ENCODE peak calls at places on chromosomes 5 and 9, in seven cellular contexts. W is adrenal gland; R is CD8-positive, alpha-beta T cell; K is PC-9; Q is CD4-positive, CD25-positive, alpha-beta regulatory T cell; Y is heart left ventricle; H is hepatocyte. U is an unnamed sample.

GRCh38 chr9:112783551-112783954 is 33.0 kb downstream of the SNX30 start:
- DNase-seq in W (no peak), R (no peak), K (no peak), Q (no peak), Y (no peak), H (peak; percentile 22), U (no peak)

GRCh38 chr5:149130121-149130931 is 11.0 kb upstream of the ABLIM3 start:
- DNase-seq in W (no peak), R (no peak), K (no peak), Q (no peak), Y (no peak), H (no peak), U (no peak)

GRCh38 chr5:161167001-161167765 is 315.2 kb upstream of the ATP10B start:
- DNase-seq in W (no peak), R (no peak), K (no peak), Q (no peak), Y (no peak), H (no peak), U (no peak)

GRCh38 chr9:72294952-72295351 is 70.1 kb downstream of the ZFAND5 start:
- DNase-seq in W (peak; percentile 77), R (no peak), K (peak; percentile 42), Q (no peak), Y (no peak), H (peak; percentile 48), U (no peak)

GRCh38 chr5:126487596-126487995 is 64.4 kb downstream of the GRAMD2B start:
- DNase-seq in W (no peak), R (no peak), K (no peak), Q (no peak), Y (no peak), H (no peak), U (no peak)

GRCh38 chr5:168027002-168027401 is 264.4 kb upstream of the WWC1 start:
- DNase-seq in W (no peak), R (no peak), K (no peak), Q (no peak), Y (no peak), H (no peak), U (no peak)

GRCh38 chr5:72878854-72879253 is 62.4 kb downstream of the TNPO1 start:
- DNase-seq in W (no peak), R (no peak), K (no peak), Q (no peak), Y (no peak), H (no peak), U (no peak)

GRCh38 chr5:155027993-155028629 is 14.6 kb downstream of the KIF4B start:
- DNase-seq in W (no peak), R (no peak), K (no peak), Q (no peak), Y (no peak), H (no peak), U (no peak)

GRCh38 chr9:77663754-77664153 is 15.6 kb upstream of the GNA14 start:
- DNase-seq in W (peak; percentile 22), R (no peak), K (peak; percentile 86), Q (no peak), Y (peak; percentile 36), H (peak; percentile 28), U (no peak)

GRCh38 chr5:81506378-81506777 is 112.4 kb upstream of the ACOT12 start:
- DNase-seq in W (no peak), R (no peak), K (no peak), Q (no peak), Y (no peak), H (no peak), U (no peak)

GRCh38 chr9:84343111-84343521 is 2.6 kb upstream of the SLC28A3 start:
- DNase-seq in W (no peak), R (no peak), K (no peak), Q (no peak), Y (no peak), H (no peak), U (no peak)

GRCh38 chr5:127353339-127353738 is 62.7 kb downstream of the MEGF10 start:
- DNase-seq in W (no peak), R (no peak), K (no peak), Q (no peak), Y (no peak), H (no peak), U (no peak)

GRCh38 chr9:35051069-35051967 is 21.1 kb downstream of the VCP start:
- DNase-seq in W (no peak), R (peak; percentile 19), K (no peak), Q (peak; percentile 15), Y (no peak), H (peak; percentile 53), U (peak; percentile 55)

GRCh38 chr5:52837068-52837467 is 49.4 kb downstream of the ITGA1 start:
- DNase-seq in W (no peak), R (no peak), K (no peak), Q (no peak), Y (no peak), H (no peak), U (no peak)

GRCh38 chr9:124779368-124780059 is 2.6 kb downstream of the OLFML2A start:
- DNase-seq in W (peak; percentile 18), R (no peak), K (peak; percentile 90), Q (no peak), Y (no peak), H (peak; percentile 64), U (no peak)

GRCh38 chr5:72790188-72790587 is 26.3 kb upstream of the TNPO1 start:
- DNase-seq in W (no peak), R (no peak), K (no peak), Q (no peak), Y (no peak), H (no peak), U (no peak)

GRCh38 chr5:154365823-154366222 is 80.0 kb upstream of the SAP30L start:
- DNase-seq in W (no peak), R (no peak), K (no peak), Q (no peak), Y (no peak), H (no peak), U (no peak)

DNA sequence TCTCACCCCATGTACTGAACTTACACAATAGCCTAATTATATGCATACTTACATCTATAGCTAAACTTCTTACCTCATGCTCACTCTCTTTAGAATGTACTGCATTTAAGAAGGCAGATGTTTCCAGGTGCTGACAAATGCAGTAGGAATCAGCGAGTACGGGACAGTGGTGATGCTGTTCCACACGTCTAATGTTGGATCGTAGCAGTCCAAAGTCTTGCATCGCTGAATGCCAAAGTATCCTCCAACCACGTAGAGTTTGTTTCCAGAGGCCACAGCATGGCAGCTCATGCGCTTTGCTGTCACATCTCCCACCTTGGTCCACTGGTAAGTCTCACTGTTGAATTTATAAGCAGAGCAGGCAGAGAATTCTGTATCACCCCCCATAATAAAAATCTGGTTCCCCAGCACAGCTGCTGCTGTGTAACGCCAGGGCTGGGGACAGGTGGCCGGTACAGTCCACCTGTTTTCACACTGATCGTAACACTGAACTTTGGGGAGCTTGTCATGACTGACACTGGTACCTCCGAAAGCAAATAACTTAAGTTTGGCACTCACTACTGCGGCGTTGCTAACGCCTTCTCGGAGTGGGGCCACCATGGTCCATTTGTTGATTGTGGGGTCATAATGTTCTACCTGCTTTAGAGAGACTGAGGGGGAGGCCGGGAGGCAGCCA is 5.8 kb downstream of the ENC1 start:
- DNase-seq in W (no peak), R (no peak), K (no peak), Q (no peak), Y (no peak), H (no peak), U (no peak)
- H3K4me1 ChIP-seq in W (peaks cover 25% of the 10 kb centered on the region), R (peaks cover 40% of the 10 kb centered on the region), K (peaks cover 80% of the 10 kb centered on the region), Q (peaks cover 12% of the 10 kb centered on the region), Y (no peaks in the 10 kb centered on the region), H (peaks cover 50% of the 10 kb centered on the region), U (peaks cover 7% of the 10 kb centered on the region)

DNA sequence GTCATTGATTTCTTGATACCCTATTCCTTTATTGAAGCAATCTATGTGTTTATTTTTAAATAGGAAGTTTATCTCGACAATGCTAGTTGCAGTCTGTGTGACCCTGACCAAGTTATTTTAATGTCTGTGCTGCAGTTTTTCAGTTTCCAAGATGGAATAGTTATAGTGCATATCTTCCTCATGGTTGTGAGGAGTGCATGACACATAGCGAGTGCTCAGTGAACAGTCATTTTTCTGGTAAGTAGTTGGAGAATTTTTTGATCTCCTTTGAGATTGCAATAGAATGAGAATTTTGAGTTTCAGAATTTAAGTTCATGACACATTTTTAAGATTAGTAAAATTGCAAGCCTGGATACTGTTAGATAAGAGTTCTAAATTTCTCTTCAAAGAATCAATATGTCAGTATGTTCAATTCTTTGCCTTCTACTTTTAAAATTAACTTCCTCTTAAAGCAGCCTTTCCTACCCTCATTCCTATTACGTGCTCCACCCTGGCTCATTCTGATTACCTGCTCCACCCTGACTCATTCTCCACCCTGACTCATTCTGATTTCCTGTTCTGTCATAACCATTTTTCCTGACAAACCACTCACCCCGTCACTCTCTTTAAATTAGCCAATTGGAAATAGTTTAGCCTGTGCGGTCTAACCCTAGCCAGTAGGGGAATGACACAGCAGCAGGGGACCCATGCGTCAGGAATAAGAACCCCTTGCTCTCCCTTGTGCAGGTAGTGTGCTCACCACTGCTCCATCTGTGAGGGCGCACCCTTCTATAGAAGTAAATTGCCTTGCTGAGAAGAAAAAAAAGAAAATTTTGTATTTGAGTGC is 30.7 kb downstream of the SPIN1 start:
- DNase-seq in W (no peak), R (no peak), K (no peak), Q (no peak), Y (no peak), H (peak; percentile 29), U (no peak)
- H3K36me3 ChIP-seq in W (no peaks in the 10 kb centered on the region), R (peaks cover 4% of the 10 kb centered on the region), K (peaks cover 62% of the 10 kb centered on the region), Q (peaks cover 29% of the 10 kb centered on the region), Y (peaks cover 27% of the 10 kb centered on the region), H (peaks cover 3% of the 10 kb centered on the region), U (peaks cover 39% of the 10 kb centered on the region)

GRCh38 chr5:95958308-95959014 is 3.2 kb downstream of the ELL2 start:
- DNase-seq in W (no peak), R (no peak), K (no peak), Q (no peak), Y (no peak), H (no peak), U (no peak)

GRCh38 chr5:95955996-95956899 is 5.4 kb downstream of the ELL2 start:
- DNase-seq in W (no peak), R (no peak), K (no peak), Q (no peak), Y (no peak), H (no peak), U (no peak)

GRCh38 chr5:95957804-95958203 is 3.8 kb downstream of the ELL2 start:
- DNase-seq in W (no peak), R (no peak), K (no peak), Q (no peak), Y (no peak), H (no peak), U (no peak)

GRCh38 chr5:95954716-95955115 is 6.9 kb downstream of the ELL2 start:
- DNase-seq in W (no peak), R (no peak), K (no peak), Q (no peak), Y (no peak), H (no peak), U (no peak)

DNA sequence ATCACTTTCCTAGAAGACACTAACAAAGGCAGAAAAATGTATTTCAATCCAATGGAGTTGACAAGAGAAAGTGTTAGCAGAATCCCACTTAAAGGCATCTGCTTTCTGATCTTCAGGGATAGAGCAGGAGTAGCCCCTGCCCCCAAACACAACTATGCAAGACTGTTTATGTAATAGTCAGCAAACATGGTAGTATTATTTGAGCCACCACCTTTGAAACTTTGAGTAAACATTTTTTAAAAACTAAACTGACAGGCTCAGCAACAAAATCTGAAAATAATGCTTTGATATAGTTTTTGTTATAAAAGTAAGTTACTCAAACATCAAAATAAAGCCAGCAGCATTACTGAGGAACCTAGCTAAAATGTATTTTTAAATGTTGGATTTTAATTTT is 4.8 kb downstream of the ELL2 start:
- DNase-seq in W (no peak), R (no peak), K (no peak), Q (no peak), Y (no peak), H (no peak), U (no peak)
- H3K4me1 ChIP-seq in W (peaks cover 57% of the 10 kb centered on the region), R (peaks cover 12% of the 10 kb centered on the region), K (peaks cover 34% of the 10 kb centered on the region), Q (peaks cover 18% of the 10 kb centered on the region), Y (peaks cover 8% of the 10 kb centered on the region), H (peaks cover 24% of the 10 kb centered on the region), U (no peaks in the 10 kb centered on the region)

GRCh38 chr5:111739423-111739822 is 17.6 kb downstream of the NREP start:
- DNase-seq in W (no peak), R (no peak), K (no peak), Q (no peak), Y (no peak), H (no peak), U (no peak)
- H3K36me3 ChIP-seq in W (no peaks in the 10 kb centered on the region), R (no peaks in the 10 kb centered on the region), K (no peaks in the 10 kb centered on the region), Q (no peaks in the 10 kb centered on the region), Y (peaks cover 12% of the 10 kb centered on the region), H (no peaks in the 10 kb centered on the region), U (peaks cover 47% of the 10 kb centered on the region)

U was measured in DND-41.